ENCODE peak calls at places on chromosomes 5 and 9, in five cellular contexts. R is AG04450; N is PC-3; I is CD4-positive, alpha-beta T cell; V is fibroblast of lung. Q is an unnamed sample.

GRCh38 chr5:10111575-10111974 is 138.1 kb downstream of the ATPSCKMT start:
- DNase-seq in N (peak), R (peak), I (no peak), V (peak), Q (peak)

GRCh38 chr5:128241071-128241695 is 157.6 kb downstream of the SLC12A2 start:
- DNase-seq in R (no peak), I (no peak), N (no peak), V (peak), Q (no peak)

GRCh38 chr5:38554860-38555259 is 1.6 kb downstream of the LIFR start:
- DNase-seq in V (no peak), I (no peak), R (no peak), N (no peak), Q (no peak)

GRCh38 chr5:14364096-14364495 is 217.5 kb upstream of the OTULINL start:
- DNase-seq in R (no peak), N (peak), I (no peak), V (peak), Q (no peak)

GRCh38 chr5:93899026-93899600 is 157.7 kb upstream of the POU5F2 start:
- DNase-seq in I (no peak), R (no peak), N (peak), V (no peak), Q (no peak)

GRCh38 chr5:98774192-98775046 is 956 bp downstream of the RGMB start:
- DNase-seq in V (peak), R (no peak), N (peak), I (peak), Q (no peak)

GRCh38 chr9:106467113-106467846 is 395.7 kb upstream of the ZNF462 start:
- DNase-seq in V (no peak), N (no peak), R (no peak), I (no peak), Q (no peak)

GRCh38 chr9:121362813-121363585 is 7.1 kb downstream of the STOM start:
- DNase-seq in I (no peak), R (no peak), V (peak), N (peak), Q (no peak)

GRCh38 chr9:81902191-81902590 is 26.0 kb upstream of the SPATA31D4 start:
- DNase-seq in I (no peak), V (no peak), R (no peak), N (no peak), Q (no peak)

GRCh38 chr5:157476699-157477408 is 16.8 kb downstream of the NIPAL4 start:
- DNase-seq in R (peak), N (peak), V (peak), I (no peak), Q (no peak)

GRCh38 chr9:91033802-91034201 is 232.2 kb downstream of the SYK start:
- DNase-seq in I (peak), V (no peak), R (no peak), N (peak), Q (no peak)

GRCh38 chr9:114462791-114463190 is 42.5 kb downstream of the WHRN start:
- DNase-seq in R (no peak), V (no peak), I (no peak), N (no peak), Q (no peak)

GRCh38 chr5:138660051-138660572 is 84.9 kb upstream of the HSPA9 start:
- DNase-seq in N (no peak), R (no peak), V (no peak), I (no peak), Q (no peak)

GRCh38 chr5:175922192-175922885 is 45.8 kb downstream of the THOC3 start:
- DNase-seq in N (peak), I (no peak), R (peak), V (peak), Q (no peak)

GRCh38 chr9:3360245-3360644 is 165.6 kb downstream of the RFX3 start:
- DNase-seq in I (no peak), R (no peak), N (no peak), V (no peak), Q (no peak)

GRCh38 chr5:98769006-98769255 is 4.5 kb upstream of the RGMB start:
- DNase-seq in N (peak), V (no peak), I (peak), R (no peak), Q (no peak)

GRCh38 chr9:97991818-97992217 is 8.7 kb downstream of the ANP32B start:
- DNase-seq in V (no peak), R (no peak), N (no peak), I (no peak), Q (no peak)

GRCh38 chr5:138932171-138932810 is 57.2 kb upstream of the LRRTM2 start:
- DNase-seq in R (no peak), V (no peak), N (no peak), I (no peak), Q (no peak)

GRCh38 chr5:135822286-135822685 is 12.2 kb upstream of the SLC25A48 start:
- DNase-seq in I (no peak), V (no peak), N (no peak), R (no peak), Q (no peak)

GRCh38 chr9:126791406-126792230 is 13.2 kb upstream of the ZBTB43 start:
- DNase-seq in N (peak), V (peak), I (no peak), R (peak), Q (peak)

GRCh38 chr9:79583957-79584654 is 12.3 kb downstream of the TLE4 start:
- DNase-seq in V (no peak), N (no peak), I (peak), R (no peak), Q (no peak)

GRCh38 chr5:14296533-14297331 is 153.6 kb downstream of the TRIO start:
- DNase-seq in R (no peak), V (no peak), I (no peak), N (peak), Q (no peak)

GRCh38 chr9:131228096-131228495 is 48.2 kb downstream of the FAM78A start:
- DNase-seq in I (no peak), R (no peak), V (no peak), N (no peak), Q (no peak)

GRCh38 chr9:136017813-136018190 is 56.6 kb upstream of the UBAC1 start:
- DNase-seq in I (no peak), V (no peak), R (no peak), N (no peak), Q (no peak)

GRCh38 chr5:115402822-115403577 is 106.5 kb upstream of the CCDC112 start:
- DNase-seq in V (peak), N (peak), R (no peak), I (no peak), Q (no peak)

GRCh38 chr5:134004626-134005414 is at the start of gene VDAC1:
- DNase-seq in V (peak), I (peak), R (peak), N (peak), Q (peak)

GRCh38 chr5:118903010-118903409 is 85.3 kb downstream of the DTWD2 start:
- DNase-seq in V (peak), R (no peak), I (no peak), N (no peak), Q (no peak)
- H3K27ac ChIP-seq in V (no peak), R (no peak), I (no peak), N (no peak), Q (no peak)

DNA sequence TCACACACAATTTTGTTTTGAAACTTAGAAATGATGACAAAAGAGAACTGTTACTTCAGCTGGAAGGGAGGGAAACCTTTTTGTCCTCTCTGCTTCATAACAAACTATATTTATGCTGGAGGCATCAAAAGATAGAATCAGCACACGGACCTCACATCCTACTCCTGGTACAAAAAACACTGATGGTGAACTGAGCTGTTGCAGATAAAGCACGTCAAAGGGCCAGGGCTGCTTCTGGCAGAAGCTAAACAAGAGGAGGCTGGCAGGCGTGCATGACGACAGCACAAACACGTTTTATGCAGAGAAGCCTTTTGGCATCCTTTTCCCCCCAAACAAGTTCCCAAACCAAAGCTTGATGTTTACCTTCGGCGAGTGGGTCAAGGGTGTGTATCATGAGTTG is 169.6 kb downstream of the SLC24A2 start:
- DNase-seq in R (no peak), V (no peak), N (no peak), I (no peak), Q (no peak)
- H3K27ac ChIP-seq in R (no peak), V (no peak), N (no peak), I (no peak), Q (no peak)

GRCh38 chr5:173472164-173472563 is 143.9 kb upstream of the STC2 start:
- DNase-seq in I (no peak), V (peak), R (peak), N (peak), Q (peak)

GRCh38 chr5:173475780-173476179 is 140.7 kb downstream of the BOD1 start:
- DNase-seq in I (no peak), N (no peak), R (no peak), V (no peak), Q (no peak)

GRCh38 chr5:173474881-173475287 is 141.6 kb downstream of the BOD1 start:
- DNase-seq in I (no peak), V (peak), R (no peak), N (peak), Q (no peak)

GRCh38 chr5:173472784-173473278 is 143.6 kb downstream of the BOD1 start:
- DNase-seq in N (no peak), I (no peak), R (no peak), V (peak), Q (no peak)

GRCh38 chr5:173473293-173473692 is 143.2 kb downstream of the BOD1 start:
- DNase-seq in I (no peak), V (no peak), N (peak), R (no peak), Q (no peak)
- H3K27ac ChIP-seq in I (no peak), V (peak), N (peak), R (peak), Q (peak)

GRCh38 chr5:53262348-53262970 is 152.9 kb upstream of the MOCS2 start:
- DNase-seq in I (no peak), N (peak), V (peak), R (no peak), Q (no peak)

GRCh38 chr5:53260446-53260845 is 150.9 kb upstream of the MOCS2 start:
- DNase-seq in I (no peak), V (no peak), N (no peak), R (no peak), Q (no peak)

GRCh38 chr5:53261245-53261644 is 151.7 kb upstream of the MOCS2 start:
- DNase-seq in I (no peak), R (no peak), N (no peak), V (peak), Q (no peak)

GRCh38 chr5:53263151-53263550 is 153.6 kb upstream of the MOCS2 start:
- DNase-seq in I (no peak), V (no peak), N (no peak), R (no peak), Q (no peak)

GRCh38 chr5:53265043-53265442 is 155.5 kb upstream of the MOCS2 start:
- DNase-seq in R (no peak), N (peak), I (no peak), V (no peak), Q (no peak)
- H3K27ac ChIP-seq in R (no peak), N (peak), I (no peak), V (no peak), Q (peak)

GRCh38 chr9:107740088-107740980 is 250.8 kb upstream of the KLF4 start:
- DNase-seq in I (no peak), V (peak), R (no peak), N (no peak), Q (no peak)

GRCh38 chr9:107737610-107737986 is 248.0 kb upstream of the KLF4 start:
- DNase-seq in I (no peak), N (no peak), R (no peak), V (no peak), Q (no peak)

GRCh38 chr9:107739601-107740082 is 250.1 kb upstream of the KLF4 start:
- DNase-seq in N (peak), I (no peak), R (no peak), V (peak), Q (peak)

GRCh38 chr9:107738789-107739188 is 249.2 kb upstream of the KLF4 start:
- DNase-seq in R (no peak), V (peak), I (no peak), N (peak), Q (no peak)

GRCh38 chr9:107737987-107738743 is 248.6 kb upstream of the KLF4 start:
- DNase-seq in R (peak), I (no peak), V (peak), N (peak), Q (peak)
- H3K27ac ChIP-seq in R (peak), I (no peak), V (peak), N (peak), Q (peak)

GRCh38 chr5:1485320-1486118 is 38.2 kb downstream of the LPCAT1 start:
- DNase-seq in N (no peak), V (no peak), I (no peak), R (no peak), Q (no peak)
- H3K27ac ChIP-seq in N (no peak), V (no peak), I (no peak), R (no peak), Q (no peak)

DNA sequence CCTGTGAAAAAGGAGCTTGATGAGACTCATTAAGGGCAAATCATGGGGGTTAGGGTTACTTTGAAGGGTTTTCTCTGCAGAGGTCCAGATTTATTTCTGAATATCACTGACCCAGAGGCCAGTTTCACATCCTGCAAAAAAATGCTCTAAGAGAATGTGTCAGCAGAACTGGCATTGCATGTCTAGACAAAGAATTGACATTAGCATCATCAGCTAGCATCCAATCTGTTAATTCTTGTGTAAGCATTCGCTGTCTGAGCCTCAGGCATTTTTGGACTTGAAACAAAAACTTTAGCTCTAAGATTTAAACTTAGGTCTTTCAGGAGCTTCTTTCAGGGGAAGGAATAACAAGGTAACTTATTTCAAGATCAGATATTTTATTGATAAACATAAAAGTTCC is 187.9 kb upstream of the ELL2 start:
- DNase-seq in N (peak), I (no peak), R (no peak), V (no peak), Q (peak)
- H3K27ac ChIP-seq in N (no peak), I (no peak), R (no peak), V (no peak), Q (peak)

Q was measured in epithelial cell of prostate.